ENCODE peak calls at places on chromosomes 11 and 22, in six cellular contexts. R, A, N, V, D and K are unnamed samples.

GRCh38 chr11:68298659-68299516 is 13.5 kb upstream of the LRP5 start:
- DNase-seq in R (no peak), A (no peak), N (no peak), V (no peak), D (peak), K (no peak)

GRCh38 chr11:44617671-44618461 is 52.4 kb downstream of the CD82 start:
- DNase-seq in R (no peak), A (no peak), N (no peak), V (no peak), D (no peak), K (no peak)

GRCh38 chr22:45831394-45831793 is 145.6 kb downstream of the WNT7B start:
- DNase-seq in R (no peak), A (no peak), N (no peak), V (no peak), D (no peak), K (no peak)

GRCh38 chr22:26835929-26836528 is 178.6 kb downstream of the MIAT start:
- DNase-seq in R (peak), A (peak), N (peak), V (peak), D (peak), K (peak)

GRCh38 chr11:86066033-86066432 is 2.9 kb downstream of the PICALM start:
- DNase-seq in R (no peak), A (no peak), N (peak), V (no peak), D (no peak), K (no peak)

GRCh38 chr11:112302226-112302868 is 41.7 kb upstream of the PLET1 start:
- DNase-seq in R (no peak), A (peak), N (peak), V (no peak), D (no peak), K (peak)

GRCh38 chr11:109788969-109789490 is 304.2 kb upstream of the ZC3H12C start:
- DNase-seq in R (no peak), A (no peak), N (no peak), V (no peak), D (no peak), K (no peak)

GRCh38 chr11:1765871-1766718 is 2.4 kb upstream of the CTSD start:
- DNase-seq in R (no peak), A (no peak), N (peak), V (peak), D (peak), K (no peak)

GRCh38 chr11:28581286-28582242 is 473.4 kb downstream of the METTL15 start:
- DNase-seq in R (no peak), A (peak), N (no peak), V (no peak), D (no peak), K (peak)

GRCh38 chr11:122423283-122423682 is 232.2 kb upstream of the UBASH3B start:
- DNase-seq in R (no peak), A (no peak), N (no peak), V (no peak), D (no peak), K (no peak)

GRCh38 chr11:5204787-5205186 is 4.3 kb upstream of the OR51V1 start:
- DNase-seq in R (no peak), A (peak), N (peak), V (peak), D (no peak), K (peak)

GRCh38 chr11:71456831-71457230 is 3.8 kb downstream of the NADSYN1 start:
- DNase-seq in R (no peak), A (no peak), N (no peak), V (no peak), D (no peak), K (no peak)

GRCh38 chr11:72573380-72573949 is 100.8 kb downstream of the PDE2A start:
- DNase-seq in R (no peak), A (peak), N (peak), V (peak), D (peak), K (peak)

GRCh38 chr22:19896665-19897355 is 42.1 kb upstream of the GNB1L start:
- DNase-seq in R (no peak), A (no peak), N (no peak), V (no peak), D (no peak), K (no peak)

GRCh38 chr22:19178065-19178658 is 374 bp downstream of the SLC25A1 start:
- DNase-seq in R (peak), A (peak), N (peak), V (peak), D (peak), K (no peak)

GRCh38 chr11:112227002-112227401 is 774 bp downstream of the PTS start:
- DNase-seq in R (no peak), A (peak), N (peak), V (peak), D (no peak), K (no peak)

GRCh38 chr11:43737194-43737575 is 56.6 kb downstream of the HSD17B12 start:
- DNase-seq in R (no peak), A (no peak), N (no peak), V (no peak), D (no peak), K (no peak)

GRCh38 chr11:131693756-131694155 is 323.3 kb downstream of the NTM start:
- DNase-seq in R (no peak), A (no peak), N (no peak), V (no peak), D (no peak), K (no peak)

GRCh38 chr22:47460870-47461269 is 698.4 kb downstream of the TBC1D22A start:
- DNase-seq in R (no peak), A (no peak), N (no peak), V (no peak), D (no peak), K (no peak)

GRCh38 chr22:38313384-38313955 is 3.8 kb downstream of the CSNK1E start:
- DNase-seq in R (no peak), A (peak), N (no peak), V (no peak), D (peak), K (peak)

GRCh38 chr11:47914743-47915142 is 65.6 kb upstream of the PTPRJ start:
- DNase-seq in R (no peak), A (no peak), N (no peak), V (no peak), D (no peak), K (no peak)

GRCh38 chr11:131446657-131447056 is 76.2 kb downstream of the NTM start:
- DNase-seq in R (no peak), A (no peak), N (no peak), V (no peak), D (no peak), K (no peak)